ENCODE peak calls at places on chromosome 9, in six cellular contexts. R, P, C, A, T and Z are unnamed samples.

GRCh38 chr9:117703538-117703937 is 665 bp upstream of the TLR4 start:
- DNase-seq in T (no peak), R (no peak), C (no peak), P (no peak), A (no peak), Z (no peak)

GRCh38 chr9:98075332-98075805 is 18.8 kb downstream of the NANS start:
- DNase-seq in C (peak; percentile 78), P (peak; percentile 42), A (peak; percentile 1), R (peak; percentile 24), T (no peak), Z (peak; percentile 97)

GRCh38 chr9:77961541-77961940 is 70.1 kb downstream of the GNAQ start:
- DNase-seq in R (no peak), T (no peak), C (no peak), A (no peak), P (no peak), Z (no peak)

GRCh38 chr9:97856857-97857602 is 4.0 kb downstream of the FOXE1 start:
- DNase-seq in C (no peak), P (no peak), T (no peak), R (no peak), A (no peak), Z (no peak)

GRCh38 chr9:35696520-35697215 is 6.9 kb upstream of the TPM2 start:
- DNase-seq in T (peak; percentile 54), A (peak; percentile 84), C (peak; percentile 40), P (peak; percentile 64), R (peak; percentile 60), Z (peak; percentile 30)

GRCh38 chr9:95181226-95181818 is 136.2 kb downstream of the FANCC start:
- DNase-seq in P (no peak), T (no peak), R (no peak), C (peak; percentile 9), A (no peak), Z (no peak)

GRCh38 chr9:121353246-121353975 is 16.6 kb downstream of the STOM start:
- DNase-seq in P (no peak), R (no peak), T (no peak), A (no peak), C (no peak), Z (no peak)

GRCh38 chr9:35510745-35511428 is 21.0 kb downstream of the RUSC2 start:
- DNase-seq in T (peak; percentile 73), C (peak; percentile 96), A (no peak), P (peak; percentile 78), R (peak; percentile 75), Z (no peak)

GRCh38 chr9:32251539-32251938 is 132.9 kb upstream of the ACO1 start:
- DNase-seq in C (peak; percentile 20), T (no peak), R (peak; percentile 50), P (peak; percentile 57), A (no peak), Z (peak; percentile 28)

GRCh38 chr9:95088421-95089161 is 228.9 kb downstream of the FANCC start:
- DNase-seq in A (peak; percentile 62), R (no peak), C (no peak), T (no peak), P (no peak), Z (no peak)

GRCh38 chr9:69120380-69121154 is 53.5 kb upstream of the TJP2 start:
- DNase-seq in T (peak; percentile 90), C (no peak), A (no peak), R (no peak), P (no peak), Z (no peak)

GRCh38 chr9:3760031-3760430 is 234.2 kb upstream of the RFX3 start:
- DNase-seq in R (no peak), C (peak; percentile 18), A (no peak), P (no peak), T (no peak), Z (no peak)

GRCh38 chr9:76893395-76893932 is 12.4 kb downstream of the PRUNE2 start:
- DNase-seq in R (no peak), P (no peak), A (no peak), C (no peak), T (no peak), Z (no peak)

GRCh38 chr9:123322771-123323481 is 33.1 kb upstream of the CRB2 start:
- DNase-seq in C (no peak), P (no peak), A (peak; percentile 86), R (no peak), T (no peak), Z (no peak)
- TF ChIP-seq POLR2A in C (no peak), P (no peak), A (no peak), R (no peak), T (no peak), Z (no peak)

DNA sequence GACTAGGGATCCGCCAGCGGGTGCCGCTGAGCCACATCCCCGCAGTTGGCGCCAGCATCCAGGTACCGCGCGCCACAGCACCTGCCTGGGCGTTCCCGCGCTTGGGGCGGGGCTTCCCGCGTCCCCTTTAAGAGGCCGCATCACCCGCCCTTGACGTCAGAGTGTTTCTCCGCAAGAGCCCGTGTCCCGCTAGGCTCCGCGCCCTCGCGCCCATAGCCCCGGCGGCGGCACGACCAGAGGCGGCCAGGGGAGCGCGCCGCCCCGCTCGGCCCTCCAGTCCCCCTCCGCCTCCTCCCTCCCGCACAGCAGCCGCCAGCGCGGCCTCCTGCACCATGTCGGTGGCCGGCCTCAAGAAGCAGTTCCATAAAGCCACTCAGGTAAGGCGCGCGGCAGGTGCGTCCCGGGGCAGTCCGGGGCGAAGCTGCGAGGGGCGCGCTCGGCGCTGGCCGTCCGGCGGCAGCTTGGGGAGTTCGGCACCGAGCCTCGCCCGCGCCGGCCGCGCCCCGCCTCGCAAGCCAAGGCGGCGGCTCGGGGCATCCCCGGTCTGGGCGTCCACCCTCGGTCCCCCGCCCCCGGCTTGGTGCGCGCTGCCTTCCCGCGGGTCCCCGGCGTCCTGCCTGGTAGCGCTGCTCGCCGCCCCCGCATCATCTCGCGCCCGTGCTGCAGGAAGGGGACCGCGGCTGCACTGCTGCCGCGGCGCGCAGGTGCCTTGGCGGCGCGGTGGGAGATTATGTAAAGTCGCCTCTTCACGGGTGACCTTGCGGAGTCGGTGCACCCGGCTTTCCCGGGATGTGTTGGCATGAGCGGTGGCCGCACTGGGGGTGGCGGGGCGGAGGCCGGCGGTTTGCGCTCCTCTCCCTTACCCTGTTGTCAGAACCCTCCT is at the start of gene SH3GL2:
- DNase-seq in C (peak; percentile 4), P (no peak), R (no peak), T (no peak), A (no peak), Z (no peak)
- TF ChIP-seq POLR2A in C (no peak), P (no peak), R (no peak), T (no peak), A (no peak), Z (no peak)

GRCh38 chr9:133004091-133005072 is 25.9 kb downstream of the GFI1B start:
- DNase-seq in P (no peak), C (no peak), R (no peak), A (peak; percentile 81), T (no peak), Z (no peak)
- TF ChIP-seq POLR2A in P (no peak), C (no peak), R (no peak), A (no peak), T (no peak), Z (no peak)

DNA sequence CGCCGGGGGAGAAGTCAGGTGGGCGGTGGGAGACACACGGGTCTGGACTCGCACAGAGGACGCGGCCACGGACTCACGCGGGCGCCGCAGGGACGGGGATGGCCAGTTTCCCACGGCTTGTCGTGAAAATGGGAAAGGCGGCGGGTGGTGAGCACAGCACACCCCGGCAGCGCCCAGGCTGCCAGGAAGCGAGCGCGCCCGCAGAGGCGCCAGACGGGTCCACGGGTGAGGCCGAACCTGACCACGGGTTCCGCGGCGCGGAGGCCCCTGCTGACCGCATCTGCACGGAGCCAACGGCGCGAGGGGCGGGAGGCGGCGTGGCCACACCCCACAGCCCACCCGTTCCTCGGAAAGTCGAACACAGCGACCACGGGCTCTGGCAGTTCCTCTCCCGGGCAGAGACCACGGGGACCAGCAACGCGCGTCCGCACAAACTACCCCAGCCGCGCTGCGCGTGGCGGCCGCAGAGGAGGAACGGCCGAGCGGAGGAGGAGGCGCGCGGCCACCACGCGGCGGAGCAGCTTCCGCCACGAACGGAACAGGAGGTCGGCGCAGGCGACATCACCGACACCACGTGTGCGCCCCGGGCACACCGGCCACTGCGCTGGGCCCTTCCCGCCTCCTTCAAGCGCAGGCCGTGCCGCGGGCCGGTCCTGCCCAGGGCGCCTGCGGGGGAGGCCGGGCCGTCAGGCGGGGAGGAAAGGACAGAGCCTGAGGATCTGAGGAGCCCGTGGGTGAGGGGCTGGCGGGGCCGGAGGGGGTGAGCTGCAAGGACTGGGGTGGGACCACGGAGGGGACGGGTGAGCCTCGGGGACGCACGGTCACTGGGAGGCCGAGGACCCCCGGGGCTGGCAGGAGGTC is 5.6 kb downstream of the EXD3 start:
- DNase-seq in T (no peak), P (no peak), A (peak; percentile 82), C (no peak), R (no peak), Z (no peak)
- TF ChIP-seq POLR2A in T (no peak), P (no peak), A (no peak), C (no peak), R (no peak), Z (no peak)

DNA sequence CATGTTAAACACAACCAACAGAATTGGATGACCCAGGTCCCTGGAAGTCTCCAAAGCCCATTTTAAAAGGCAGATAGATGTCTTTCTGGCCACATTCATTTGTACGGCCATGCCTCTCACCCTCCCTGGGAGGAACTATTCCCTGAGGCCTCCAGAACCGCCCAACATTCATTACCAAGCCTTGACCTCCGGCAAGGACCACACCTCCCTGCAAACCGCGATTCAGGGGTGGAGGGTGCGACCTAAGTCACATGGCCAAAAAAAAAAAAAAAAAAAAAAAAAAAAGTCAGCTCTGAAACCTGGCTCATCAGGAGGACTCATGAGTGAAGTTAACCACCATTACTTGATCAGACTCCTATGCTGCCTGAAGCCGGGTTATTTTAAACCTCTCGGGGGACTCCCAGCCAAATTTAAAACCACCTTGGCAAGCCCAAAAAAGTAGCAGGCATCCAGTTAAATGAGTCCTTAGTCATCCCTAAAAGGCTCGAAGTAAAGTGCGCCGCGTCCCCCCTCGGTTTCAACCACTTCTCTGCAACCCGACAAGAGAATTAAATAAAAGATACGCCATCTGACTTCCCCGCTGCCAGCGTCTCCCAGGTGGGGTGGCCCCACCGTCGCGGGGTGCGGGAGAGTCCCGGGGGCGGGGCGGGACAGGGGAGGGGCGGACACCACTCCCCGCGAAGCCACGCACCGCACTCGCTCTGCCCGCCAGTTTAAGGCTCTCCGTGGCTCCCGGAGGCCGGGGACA is 2.4 kb downstream of the KLF9 start:
- DNase-seq in T (peak; percentile 65), P (peak; percentile 90), R (peak; percentile 65), C (peak; percentile 71), A (peak; percentile 92), Z (peak; percentile 96)
- TF ChIP-seq POLR2A in T (no peak), P (peak; percentile 51), R (peak; percentile 50), C (peak; percentile 11), A (no peak), Z (no peak)

GRCh38 chr9:136363106-136363605 is 388 bp downstream of the DNLZ start:
- DNase-seq in R (peak; percentile 93), A (peak; percentile 98), T (peak; percentile 94), P (peak; percentile 98), C (peak; percentile 91), Z (peak; percentile 100)
- TF ChIP-seq POLR2A in R (no peak), A (no peak), T (no peak), P (peak; percentile 71), C (peak; percentile 75), Z (no peak)